ENCODE peak calls at places on chromosome 11, in seven cellular contexts. One of them, this sample, is unnamed.

GRCh38 chr11:20154381-20154780 is 5.9 kb downstream of the DBX1 start:
- DNase-seq in activated CD4-positive, alpha-beta memory T cell treated with anti-CD3 and anti-CD28 coated beads, Interleukin-2, amount 10 ng/mL, durations not matched to agents 7 days and 5 days: no peak
- DNase-seq in nucleus accumbens: no peak
- DNase-seq in CD8-positive, alpha-beta memory T cell: no peak
- DNase-seq in lower leg skin: no peak
- DNase-seq in H7: peak; percentile 52
- DNase-seq in SJSA1: no peak
- DNase-seq in this sample: no peak

GRCh38 chr11:128716661-128717210 is 22.9 kb downstream of the FLI1 start:
- DNase-seq in lower leg skin: no peak
- DNase-seq in SJSA1: peak; percentile 77
- DNase-seq in H7: no peak
- DNase-seq in activated CD4-positive, alpha-beta memory T cell treated with anti-CD3 and anti-CD28 coated beads, Interleukin-2, amount 10 ng/mL, durations not matched to agents 7 days and 5 days: peak; percentile 55
- DNase-seq in CD8-positive, alpha-beta memory T cell: peak; percentile 75
- DNase-seq in nucleus accumbens: no peak
- DNase-seq in this sample: no peak

GRCh38 chr11:109073032-109073822 is 348.8 kb upstream of the C11orf87 start:
- DNase-seq in SJSA1: no peak
- DNase-seq in nucleus accumbens: no peak
- DNase-seq in lower leg skin: no peak
- DNase-seq in CD8-positive, alpha-beta memory T cell: no peak
- DNase-seq in H7: no peak
- DNase-seq in activated CD4-positive, alpha-beta memory T cell treated with anti-CD3 and anti-CD28 coated beads, Interleukin-2, amount 10 ng/mL, durations not matched to agents 7 days and 5 days: no peak
- DNase-seq in this sample: no peak

GRCh38 chr11:123458501-123458900 is 28.4 kb downstream of the GRAMD1B start:
- DNase-seq in activated CD4-positive, alpha-beta memory T cell treated with anti-CD3 and anti-CD28 coated beads, Interleukin-2, amount 10 ng/mL, durations not matched to agents 7 days and 5 days: no peak
- DNase-seq in lower leg skin: no peak
- DNase-seq in H7: no peak
- DNase-seq in CD8-positive, alpha-beta memory T cell: no peak
- DNase-seq in nucleus accumbens: no peak
- DNase-seq in SJSA1: no peak
- DNase-seq in this sample: no peak

GRCh38 chr11:132604446-132604845 is 927.9 kb downstream of the OPCML start:
- DNase-seq in H7: no peak
- DNase-seq in nucleus accumbens: no peak
- DNase-seq in SJSA1: peak; percentile 37
- DNase-seq in activated CD4-positive, alpha-beta memory T cell treated with anti-CD3 and anti-CD28 coated beads, Interleukin-2, amount 10 ng/mL, durations not matched to agents 7 days and 5 days: no peak
- DNase-seq in lower leg skin: no peak
- DNase-seq in CD8-positive, alpha-beta memory T cell: no peak
- DNase-seq in this sample: peak; percentile 64

GRCh38 chr11:74327076-74327475 is 15.6 kb upstream of the P4HA3 start:
- DNase-seq in CD8-positive, alpha-beta memory T cell: no peak
- DNase-seq in lower leg skin: no peak
- DNase-seq in nucleus accumbens: no peak
- DNase-seq in activated CD4-positive, alpha-beta memory T cell treated with anti-CD3 and anti-CD28 coated beads, Interleukin-2, amount 10 ng/mL, durations not matched to agents 7 days and 5 days: no peak
- DNase-seq in H7: no peak
- DNase-seq in SJSA1: no peak
- DNase-seq in this sample: no peak

GRCh38 chr11:114111369-114112042 is 52.0 kb downstream of the ZBTB16 start:
- DNase-seq in H7: no peak
- DNase-seq in nucleus accumbens: no peak
- DNase-seq in CD8-positive, alpha-beta memory T cell: no peak
- DNase-seq in activated CD4-positive, alpha-beta memory T cell treated with anti-CD3 and anti-CD28 coated beads, Interleukin-2, amount 10 ng/mL, durations not matched to agents 7 days and 5 days: no peak
- DNase-seq in lower leg skin: no peak
- DNase-seq in SJSA1: peak; percentile 1
- DNase-seq in this sample: peak; percentile 37

GRCh38 chr11:8082391-8083087 is 1.5 kb downstream of the TUB start:
- DNase-seq in activated CD4-positive, alpha-beta memory T cell treated with anti-CD3 and anti-CD28 coated beads, Interleukin-2, amount 10 ng/mL, durations not matched to agents 7 days and 5 days: no peak
- DNase-seq in SJSA1: no peak
- DNase-seq in CD8-positive, alpha-beta memory T cell: no peak
- DNase-seq in H7: peak; percentile 86
- DNase-seq in nucleus accumbens: peak; percentile 32
- DNase-seq in lower leg skin: no peak
- DNase-seq in this sample: peak; percentile 63

GRCh38 chr11:77776455-77776854 is 44.1 kb downstream of the RSF1 start:
- DNase-seq in lower leg skin: no peak
- DNase-seq in nucleus accumbens: no peak
- DNase-seq in CD8-positive, alpha-beta memory T cell: peak; percentile 14
- DNase-seq in activated CD4-positive, alpha-beta memory T cell treated with anti-CD3 and anti-CD28 coated beads, Interleukin-2, amount 10 ng/mL, durations not matched to agents 7 days and 5 days: no peak
- DNase-seq in SJSA1: no peak
- DNase-seq in H7: no peak
- DNase-seq in this sample: peak; percentile 17

GRCh38 chr11:129930306-129930705 is 34.9 kb upstream of the NFRKB start:
- DNase-seq in SJSA1: no peak
- DNase-seq in activated CD4-positive, alpha-beta memory T cell treated with anti-CD3 and anti-CD28 coated beads, Interleukin-2, amount 10 ng/mL, durations not matched to agents 7 days and 5 days: no peak
- DNase-seq in H7: no peak
- DNase-seq in lower leg skin: no peak
- DNase-seq in nucleus accumbens: no peak
- DNase-seq in CD8-positive, alpha-beta memory T cell: no peak
- DNase-seq in this sample: no peak

GRCh38 chr11:78048561-78048960 is 15.1 kb upstream of the THRSP start:
- DNase-seq in nucleus accumbens: no peak
- DNase-seq in lower leg skin: no peak
- DNase-seq in CD8-positive, alpha-beta memory T cell: no peak
- DNase-seq in H7: no peak
- DNase-seq in activated CD4-positive, alpha-beta memory T cell treated with anti-CD3 and anti-CD28 coated beads, Interleukin-2, amount 10 ng/mL, durations not matched to agents 7 days and 5 days: no peak
- DNase-seq in SJSA1: no peak
- DNase-seq in this sample: no peak

GRCh38 chr11:70623906-70624597 is 225.7 kb downstream of the CTTN start:
- DNase-seq in H7: peak; percentile 56
- DNase-seq in CD8-positive, alpha-beta memory T cell: no peak
- DNase-seq in lower leg skin: no peak
- DNase-seq in activated CD4-positive, alpha-beta memory T cell treated with anti-CD3 and anti-CD28 coated beads, Interleukin-2, amount 10 ng/mL, durations not matched to agents 7 days and 5 days: no peak
- DNase-seq in nucleus accumbens: no peak
- DNase-seq in SJSA1: no peak
- DNase-seq in this sample: no peak

This sample was measured in left kidney.